ENCODE peak calls at places on chromosomes 13 and 19, in seven cellular contexts. W, R, N, P, Z, I and A are unnamed samples.
A peak's percentile ranks its signal among the peaks of the same experiment; 100 is the strongest.

GRCh38 chr13:73945871-73946270 is 188.3 kb downstream of the KLF12 start:
- DNase-seq in Z (no peak), N (no peak), P (no peak), I (no peak), R (no peak), W (peak; percentile 83), A (no peak)

GRCh38 chr19:7705387-7706187 is 3.7 kb upstream of the FCER2 start:
- DNase-seq in N (no peak), P (no peak), W (no peak), R (no peak), I (peak; percentile 56), Z (peak; percentile 81), A (peak; percentile 71)

GRCh38 chr13:94313321-94313720 is 166.2 kb downstream of the DCT start:
- DNase-seq in W (no peak), P (no peak), I (no peak), R (no peak), Z (no peak), N (no peak), A (no peak)

GRCh38 chr13:80555796-80556195 is 214.9 kb upstream of the SPRY2 start:
- DNase-seq in N (no peak), R (no peak), P (no peak), Z (no peak), W (no peak), I (no peak), A (no peak)

GRCh38 chr13:98571955-98572662 is 4.8 kb downstream of the STK24 start:
- DNase-seq in R (peak; percentile 20), I (no peak), N (peak; percentile 26), W (no peak), Z (peak; percentile 44), P (no peak), A (no peak)

GRCh38 chr13:45416521-45417125 is 1.6 kb downstream of the SLC25A30 start:
- DNase-seq in W (no peak), I (no peak), P (no peak), R (no peak), N (no peak), Z (no peak), A (no peak)

GRCh38 chr13:101654916-101655315 is 202.4 kb downstream of the ITGBL1 start:
- DNase-seq in I (no peak), Z (no peak), W (no peak), R (peak; percentile 27), N (peak; percentile 50), P (no peak), A (no peak)

GRCh38 chr19:47711652-47712239 is 1.5 kb upstream of the EHD2 start:
- DNase-seq in Z (no peak), P (no peak), W (no peak), R (no peak), N (no peak), I (no peak), A (no peak)

GRCh38 chr13:110262082-110262436 is 44.9 kb downstream of the COL4A1 start:
- DNase-seq in W (no peak), R (no peak), Z (no peak), P (no peak), I (no peak), N (no peak), A (no peak)